ENCODE peak calls at places on chromosomes 6 and 20, in five cellular contexts. One of them, this sample, is unnamed.

GRCh38 chr6:34509782-34510181 is 43.9 kb downstream of the PACSIN1 start:
- ATAC-seq in activated CD8-positive, alpha-beta T cell treated with anti-CD3 and anti-CD28 coated beads, Interleukin-2, amount 10 ng/mL, durations not matched to agents 7 days and 5 days: no peak
- ATAC-seq in activated CD8-positive, alpha-beta memory T cell treated with anti-CD3 and anti-CD28 coated beads, Interleukin-2, amount 10 ng/mL, durations not matched to agents 7 days and 5 days: no peak
- ATAC-seq in effector memory CD8-positive, alpha-beta T cell: no peak
- ATAC-seq in upper lobe of right lung: no peak
- ATAC-seq in this sample: no peak

GRCh38 chr20:63471719-63472158 is 716 bp downstream of the KCNQ2 start:
- ATAC-seq in effector memory CD8-positive, alpha-beta T cell: no peak
- ATAC-seq in upper lobe of right lung: no peak
- ATAC-seq in activated CD8-positive, alpha-beta T cell treated with anti-CD3 and anti-CD28 coated beads, Interleukin-2, amount 10 ng/mL, durations not matched to agents 7 days and 5 days: no peak
- ATAC-seq in activated CD8-positive, alpha-beta memory T cell treated with anti-CD3 and anti-CD28 coated beads, Interleukin-2, amount 10 ng/mL, durations not matched to agents 7 days and 5 days: no peak
- ATAC-seq in this sample: no peak

GRCh38 chr6:169678342-169678741 is 23.5 kb downstream of the WDR27 start:
- ATAC-seq in upper lobe of right lung: no peak
- ATAC-seq in activated CD8-positive, alpha-beta memory T cell treated with anti-CD3 and anti-CD28 coated beads, Interleukin-2, amount 10 ng/mL, durations not matched to agents 7 days and 5 days: no peak
- ATAC-seq in effector memory CD8-positive, alpha-beta T cell: no peak
- ATAC-seq in activated CD8-positive, alpha-beta T cell treated with anti-CD3 and anti-CD28 coated beads, Interleukin-2, amount 10 ng/mL, durations not matched to agents 7 days and 5 days: no peak
- ATAC-seq in this sample: no peak

GRCh38 chr6:161215193-161215592 is 58.7 kb downstream of the AGPAT4 start:
- ATAC-seq in upper lobe of right lung: peak; percentile 73
- ATAC-seq in activated CD8-positive, alpha-beta memory T cell treated with anti-CD3 and anti-CD28 coated beads, Interleukin-2, amount 10 ng/mL, durations not matched to agents 7 days and 5 days: no peak
- ATAC-seq in activated CD8-positive, alpha-beta T cell treated with anti-CD3 and anti-CD28 coated beads, Interleukin-2, amount 10 ng/mL, durations not matched to agents 7 days and 5 days: no peak
- ATAC-seq in effector memory CD8-positive, alpha-beta T cell: no peak
- ATAC-seq in this sample: no peak

GRCh38 chr20:43409041-43409913 is 48.4 kb upstream of the SRSF6 start:
- ATAC-seq in activated CD8-positive, alpha-beta T cell treated with anti-CD3 and anti-CD28 coated beads, Interleukin-2, amount 10 ng/mL, durations not matched to agents 7 days and 5 days: no peak
- ATAC-seq in effector memory CD8-positive, alpha-beta T cell: no peak
- ATAC-seq in activated CD8-positive, alpha-beta memory T cell treated with anti-CD3 and anti-CD28 coated beads, Interleukin-2, amount 10 ng/mL, durations not matched to agents 7 days and 5 days: no peak
- ATAC-seq in upper lobe of right lung: peak; percentile 58
- ATAC-seq in this sample: no peak

GRCh38 chr6:126040826-126041225 is 54.5 kb downstream of the TRMT11 start:
- ATAC-seq in effector memory CD8-positive, alpha-beta T cell: no peak
- ATAC-seq in activated CD8-positive, alpha-beta memory T cell treated with anti-CD3 and anti-CD28 coated beads, Interleukin-2, amount 10 ng/mL, durations not matched to agents 7 days and 5 days: no peak
- ATAC-seq in upper lobe of right lung: peak; percentile 85
- ATAC-seq in activated CD8-positive, alpha-beta T cell treated with anti-CD3 and anti-CD28 coated beads, Interleukin-2, amount 10 ng/mL, durations not matched to agents 7 days and 5 days: no peak
- ATAC-seq in this sample: no peak

GRCh38 chr6:159595173-159595572 is 97.9 kb downstream of the SOD2 start:
- ATAC-seq in upper lobe of right lung: no peak
- ATAC-seq in activated CD8-positive, alpha-beta memory T cell treated with anti-CD3 and anti-CD28 coated beads, Interleukin-2, amount 10 ng/mL, durations not matched to agents 7 days and 5 days: no peak
- ATAC-seq in effector memory CD8-positive, alpha-beta T cell: no peak
- ATAC-seq in activated CD8-positive, alpha-beta T cell treated with anti-CD3 and anti-CD28 coated beads, Interleukin-2, amount 10 ng/mL, durations not matched to agents 7 days and 5 days: no peak
- ATAC-seq in this sample: peak; percentile 78

GRCh38 chr20:47057661-47058060 is 163.0 kb downstream of the EYA2 start:
- ATAC-seq in activated CD8-positive, alpha-beta memory T cell treated with anti-CD3 and anti-CD28 coated beads, Interleukin-2, amount 10 ng/mL, durations not matched to agents 7 days and 5 days: no peak
- ATAC-seq in effector memory CD8-positive, alpha-beta T cell: no peak
- ATAC-seq in activated CD8-positive, alpha-beta T cell treated with anti-CD3 and anti-CD28 coated beads, Interleukin-2, amount 10 ng/mL, durations not matched to agents 7 days and 5 days: no peak
- ATAC-seq in upper lobe of right lung: no peak
- ATAC-seq in this sample: no peak

GRCh38 chr20:17747431-17747846 is 47.7 kb downstream of the BANF2 start:
- ATAC-seq in effector memory CD8-positive, alpha-beta T cell: no peak
- ATAC-seq in upper lobe of right lung: no peak
- ATAC-seq in activated CD8-positive, alpha-beta memory T cell treated with anti-CD3 and anti-CD28 coated beads, Interleukin-2, amount 10 ng/mL, durations not matched to agents 7 days and 5 days: no peak
- ATAC-seq in activated CD8-positive, alpha-beta T cell treated with anti-CD3 and anti-CD28 coated beads, Interleukin-2, amount 10 ng/mL, durations not matched to agents 7 days and 5 days: no peak
- ATAC-seq in this sample: peak; percentile 62

GRCh38 chr20:33252460-33252859 is 16.7 kb downstream of the BPIFA1 start:
- ATAC-seq in activated CD8-positive, alpha-beta T cell treated with anti-CD3 and anti-CD28 coated beads, Interleukin-2, amount 10 ng/mL, durations not matched to agents 7 days and 5 days: no peak
- ATAC-seq in effector memory CD8-positive, alpha-beta T cell: no peak
- ATAC-seq in upper lobe of right lung: no peak
- ATAC-seq in activated CD8-positive, alpha-beta memory T cell treated with anti-CD3 and anti-CD28 coated beads, Interleukin-2, amount 10 ng/mL, durations not matched to agents 7 days and 5 days: no peak
- ATAC-seq in this sample: no peak

GRCh38 chr6:70575899-70576298 is 9.2 kb downstream of the SDHAF4 start:
- ATAC-seq in activated CD8-positive, alpha-beta memory T cell treated with anti-CD3 and anti-CD28 coated beads, Interleukin-2, amount 10 ng/mL, durations not matched to agents 7 days and 5 days: no peak
- ATAC-seq in activated CD8-positive, alpha-beta T cell treated with anti-CD3 and anti-CD28 coated beads, Interleukin-2, amount 10 ng/mL, durations not matched to agents 7 days and 5 days: no peak
- ATAC-seq in effector memory CD8-positive, alpha-beta T cell: no peak
- ATAC-seq in upper lobe of right lung: peak; percentile 79
- ATAC-seq in this sample: no peak

GRCh38 chr6:15274696-15275387 is 29.0 kb downstream of the JARID2 start:
- ATAC-seq in activated CD8-positive, alpha-beta T cell treated with anti-CD3 and anti-CD28 coated beads, Interleukin-2, amount 10 ng/mL, durations not matched to agents 7 days and 5 days: no peak
- ATAC-seq in effector memory CD8-positive, alpha-beta T cell: no peak
- ATAC-seq in upper lobe of right lung: peak; percentile 66
- ATAC-seq in activated CD8-positive, alpha-beta memory T cell treated with anti-CD3 and anti-CD28 coated beads, Interleukin-2, amount 10 ng/mL, durations not matched to agents 7 days and 5 days: no peak
- ATAC-seq in this sample: no peak

GRCh38 chr6:121612916-121613315 is 177.5 kb downstream of the GJA1 start:
- ATAC-seq in activated CD8-positive, alpha-beta memory T cell treated with anti-CD3 and anti-CD28 coated beads, Interleukin-2, amount 10 ng/mL, durations not matched to agents 7 days and 5 days: no peak
- ATAC-seq in effector memory CD8-positive, alpha-beta T cell: no peak
- ATAC-seq in activated CD8-positive, alpha-beta T cell treated with anti-CD3 and anti-CD28 coated beads, Interleukin-2, amount 10 ng/mL, durations not matched to agents 7 days and 5 days: no peak
- ATAC-seq in upper lobe of right lung: no peak
- ATAC-seq in this sample: no peak

GRCh38 chr6:37187321-37188022 is 17.5 kb downstream of the PIM1 start:
- ATAC-seq in activated CD8-positive, alpha-beta memory T cell treated with anti-CD3 and anti-CD28 coated beads, Interleukin-2, amount 10 ng/mL, durations not matched to agents 7 days and 5 days: no peak
- ATAC-seq in upper lobe of right lung: peak; percentile 77
- ATAC-seq in effector memory CD8-positive, alpha-beta T cell: no peak
- ATAC-seq in activated CD8-positive, alpha-beta T cell treated with anti-CD3 and anti-CD28 coated beads, Interleukin-2, amount 10 ng/mL, durations not matched to agents 7 days and 5 days: no peak
- ATAC-seq in this sample: no peak

GRCh38 chr6:114740547-114740946 is 397.7 kb upstream of the HS3ST5 start:
- ATAC-seq in activated CD8-positive, alpha-beta T cell treated with anti-CD3 and anti-CD28 coated beads, Interleukin-2, amount 10 ng/mL, durations not matched to agents 7 days and 5 days: no peak
- ATAC-seq in upper lobe of right lung: peak; percentile 55
- ATAC-seq in activated CD8-positive, alpha-beta memory T cell treated with anti-CD3 and anti-CD28 coated beads, Interleukin-2, amount 10 ng/mL, durations not matched to agents 7 days and 5 days: no peak
- ATAC-seq in effector memory CD8-positive, alpha-beta T cell: no peak
- ATAC-seq in this sample: no peak

GRCh38 chr6:13535306-13535705 is 39.1 kb upstream of the SIRT5 start:
- ATAC-seq in activated CD8-positive, alpha-beta T cell treated with anti-CD3 and anti-CD28 coated beads, Interleukin-2, amount 10 ng/mL, durations not matched to agents 7 days and 5 days: no peak
- ATAC-seq in upper lobe of right lung: no peak
- ATAC-seq in activated CD8-positive, alpha-beta memory T cell treated with anti-CD3 and anti-CD28 coated beads, Interleukin-2, amount 10 ng/mL, durations not matched to agents 7 days and 5 days: no peak
- ATAC-seq in effector memory CD8-positive, alpha-beta T cell: no peak
- ATAC-seq in this sample: no peak

GRCh38 chr6:35181313-35181932 is 32.3 kb upstream of the SCUBE3 start:
- ATAC-seq in effector memory CD8-positive, alpha-beta T cell: no peak
- ATAC-seq in upper lobe of right lung: peak; percentile 60
- ATAC-seq in activated CD8-positive, alpha-beta memory T cell treated with anti-CD3 and anti-CD28 coated beads, Interleukin-2, amount 10 ng/mL, durations not matched to agents 7 days and 5 days: no peak
- ATAC-seq in activated CD8-positive, alpha-beta T cell treated with anti-CD3 and anti-CD28 coated beads, Interleukin-2, amount 10 ng/mL, durations not matched to agents 7 days and 5 days: no peak
- ATAC-seq in this sample: no peak

GRCh38 chr6:167768471-167769215 is 58.1 kb upstream of the AFDN start:
- ATAC-seq in activated CD8-positive, alpha-beta memory T cell treated with anti-CD3 and anti-CD28 coated beads, Interleukin-2, amount 10 ng/mL, durations not matched to agents 7 days and 5 days: no peak
- ATAC-seq in upper lobe of right lung: no peak
- ATAC-seq in effector memory CD8-positive, alpha-beta T cell: no peak
- ATAC-seq in activated CD8-positive, alpha-beta T cell treated with anti-CD3 and anti-CD28 coated beads, Interleukin-2, amount 10 ng/mL, durations not matched to agents 7 days and 5 days: no peak
- ATAC-seq in this sample: no peak

This sample was measured in activated T-helper 17 cell treated with anti-CD3 and anti-CD28 coated beads, Interleukin-2, amount 50 U/mL, for 72 hours.